ENCODE peak calls at places on chromosome X, in five cellular contexts. D, S, N, R and X are unnamed samples. For H3K4me1, the result is how much of the 10 kb centered on the place peaks cover.

GRCh38 chrX:42603016-42603415 is 174.9 kb downstream of the PPP1R2C start:
- DNase-seq in S (no peak), D (no peak), N (no peak), R (no peak), X (no peak)

GRCh38 chrX:154804957-154805695 is at the start of gene MPP1:
- DNase-seq in N (peak), R (no peak), S (no peak), D (peak), X (peak)

GRCh38 chrX:95071621-95072020 is 1397.6 kb downstream of the FAM133A start:
- DNase-seq in S (no peak), D (no peak), R (no peak), N (no peak), X (no peak)

GRCh38 chrX:23952984-23953907 is 45.4 kb downstream of the CXorf58 start:
- DNase-seq in N (peak), S (no peak), R (no peak), D (no peak), X (peak)

GRCh38 chrX:80354966-80355465 is 65.2 kb upstream of the TENT5D start:
- DNase-seq in D (no peak), N (no peak), R (no peak), S (no peak), X (no peak)

GRCh38 chrX:118423558-118423957 is 72.1 kb upstream of the DOCK11 start:
- DNase-seq in N (no peak), S (no peak), D (no peak), R (no peak), X (no peak)

GRCh38 chrX:74408310-74408709 is 13.0 kb upstream of the SLC16A2 start:
- DNase-seq in D (no peak), S (no peak), R (no peak), N (no peak), X (no peak)

GRCh38 chrX:9316096-9316495 is 148.8 kb upstream of the TBL1X start:
- DNase-seq in N (no peak), D (no peak), R (no peak), S (no peak), X (no peak)

GRCh38 chrX:48695524-48695875 is 1.0 kb upstream of the SUV39H1 start:
- DNase-seq in R (no peak), S (no peak), N (no peak), D (no peak), X (no peak)

GRCh38 chrX:120144178-120144844 is 14.1 kb upstream of the RHOXF2 start:
- DNase-seq in S (no peak), N (peak), D (no peak), R (no peak), X (no peak)

GRCh38 chrX:13760428-13760827 is 25.9 kb downstream of the OFD1 start:
- DNase-seq in N (no peak), S (no peak), R (no peak), D (no peak), X (no peak)

GRCh38 chrX:70196961-70197805 is 19.9 kb downstream of the DGAT2L6 start:
- DNase-seq in N (peak), S (peak), R (peak), D (peak), X (peak)

GRCh38 chrX:153813161-153813560 is 17.2 kb downstream of the PDZD4 start:
- DNase-seq in S (no peak), D (no peak), N (no peak), R (no peak), X (no peak)

GRCh38 chrX:70434914-70435586 is 9.6 kb upstream of the DLG3 start:
- DNase-seq in R (no peak), D (no peak), S (no peak), N (peak), X (no peak)

GRCh38 chrX:110213183-110213582 is 104.7 kb downstream of the AMMECR1 start:
- DNase-seq in N (no peak), S (no peak), R (no peak), D (no peak), X (no peak)

GRCh38 chrX:1462596-1463251 is 10.0 kb upstream of the ASMTL start:
- DNase-seq in N (peak), D (no peak), S (no peak), R (no peak), X (peak)

GRCh38 chrX:124211312-124211942 is 121.0 kb upstream of the TEX13D start:
- DNase-seq in D (peak), N (peak), S (peak), R (no peak), X (peak)

GRCh38 chrX:4809571-4809970 is 1096.1 kb upstream of the PRKX start:
- DNase-seq in N (no peak), R (no peak), D (no peak), S (no peak), X (no peak)

GRCh38 chrX:100695302-100695701 is 36.6 kb downstream of the SYTL4 start:
- DNase-seq in D (no peak), R (no peak), S (peak), N (no peak), X (no peak)

GRCh38 chrX:102651968-102652744 is 873 bp downstream of the GPRASP1 start:
- DNase-seq in R (no peak), S (no peak), N (no peak), D (peak), X (peak)

GRCh38 chrX:119147486-119147885 is 19.9 kb upstream of the KIAA1210 start:
- DNase-seq in D (no peak), R (no peak), S (peak), N (no peak), X (no peak)

GRCh38 chrX:28324306-28324705 is 262.9 kb upstream of the IL1RAPL1 start:
- DNase-seq in D (no peak), S (no peak), R (no peak), N (no peak), X (no peak)

GRCh38 chrX:126167560-126167959 is 1.5 kb upstream of the DCAF12L2 start:
- DNase-seq in N (no peak), D (no peak), R (no peak), S (no peak), X (no peak)

GRCh38 chrX:105475801-105476200 is 255.3 kb upstream of the TEX13A start:
- DNase-seq in S (no peak), N (no peak), R (no peak), D (no peak), X (no peak)

GRCh38 chrX:53442322-53442631 is 8.1 kb upstream of the HSD17B10 start:
- DNase-seq in N (no peak), S (no peak), R (no peak), D (no peak), X (no peak)

GRCh38 chrX:97021680-97022079 is 138.0 kb downstream of the RPA4 start:
- DNase-seq in N (no peak), R (no peak), D (no peak), S (no peak), X (peak)

GRCh38 chrX:117969337-117969736 is 147.3 kb downstream of the KLHL13 start:
- DNase-seq in N (no peak), R (no peak), D (no peak), S (no peak), X (no peak)

GRCh38 chrX:70592091-70592490 is 147.5 kb downstream of the DLG3 start:
- DNase-seq in D (peak), S (no peak), N (no peak), R (no peak), X (peak)

GRCh38 chrX:153554519-153555167 is 37.2 kb downstream of the ATP2B3 start:
- DNase-seq in N (peak), R (no peak), D (peak), S (peak), X (peak)

GRCh38 chrX:13428055-13428786 is 108.4 kb upstream of the ATXN3L start:
- DNase-seq in D (peak), N (no peak), R (no peak), S (no peak), X (peak)

GRCh38 chrX:39752820-39753219 is 344.9 kb downstream of the BCOR start:
- DNase-seq in N (peak), S (no peak), D (no peak), R (no peak), X (peak)

GRCh38 chrX:1387141-1387776 is 4.7 kb downstream of the SLC25A6 start:
- DNase-seq in S (no peak), D (no peak), N (no peak), R (no peak), X (no peak)

GRCh38 chrX:10648608-10649007 is 28.2 kb upstream of the MID1 start:
- DNase-seq in D (no peak), N (no peak), R (no peak), S (no peak), X (peak)

GRCh38 chrX:8844157-8844556 is 43.0 kb upstream of the FAM9A start:
- DNase-seq in S (no peak), R (no peak), N (no peak), D (no peak), X (no peak)

GRCh38 chrX:153876112-153876491 is 9.9 kb downstream of the L1CAM start:
- DNase-seq in S (no peak), D (no peak), N (no peak), R (no peak), X (no peak)

GRCh38 chrX:119067023-119067739 is 5.6 kb upstream of the CT47C1 start:
- DNase-seq in N (peak), R (no peak), S (peak), D (peak), X (peak)

GRCh38 chrX:24231169-24231568 is 81.6 kb downstream of the ZFX start:
- DNase-seq in D (peak), R (no peak), S (no peak), N (peak), X (peak)

GRCh38 chrX:1463581-1464281 is 11.0 kb upstream of the ASMTL start:
- DNase-seq in N (no peak), D (no peak), S (no peak), R (no peak), X (no peak)

GRCh38 chrX:29890646-29891200 is 324.6 kb upstream of the MAGEB2 start:
- DNase-seq in S (no peak), D (no peak), N (no peak), R (no peak), X (no peak)

GRCh38 chrX:131789664-131790063 is 233.4 kb upstream of the STK26 start:
- DNase-seq in D (no peak), S (no peak), R (no peak), N (no peak), X (no peak)

GRCh38 chrX:131778269-131779218 is 234.7 kb downstream of the OR13H1 start:
- DNase-seq in D (peak), R (no peak), N (no peak), S (no peak), X (no peak)

GRCh38 chrX:131779313-131779712 is 235.4 kb downstream of the OR13H1 start:
- DNase-seq in D (no peak), N (no peak), S (no peak), R (no peak), X (no peak)

DNA sequence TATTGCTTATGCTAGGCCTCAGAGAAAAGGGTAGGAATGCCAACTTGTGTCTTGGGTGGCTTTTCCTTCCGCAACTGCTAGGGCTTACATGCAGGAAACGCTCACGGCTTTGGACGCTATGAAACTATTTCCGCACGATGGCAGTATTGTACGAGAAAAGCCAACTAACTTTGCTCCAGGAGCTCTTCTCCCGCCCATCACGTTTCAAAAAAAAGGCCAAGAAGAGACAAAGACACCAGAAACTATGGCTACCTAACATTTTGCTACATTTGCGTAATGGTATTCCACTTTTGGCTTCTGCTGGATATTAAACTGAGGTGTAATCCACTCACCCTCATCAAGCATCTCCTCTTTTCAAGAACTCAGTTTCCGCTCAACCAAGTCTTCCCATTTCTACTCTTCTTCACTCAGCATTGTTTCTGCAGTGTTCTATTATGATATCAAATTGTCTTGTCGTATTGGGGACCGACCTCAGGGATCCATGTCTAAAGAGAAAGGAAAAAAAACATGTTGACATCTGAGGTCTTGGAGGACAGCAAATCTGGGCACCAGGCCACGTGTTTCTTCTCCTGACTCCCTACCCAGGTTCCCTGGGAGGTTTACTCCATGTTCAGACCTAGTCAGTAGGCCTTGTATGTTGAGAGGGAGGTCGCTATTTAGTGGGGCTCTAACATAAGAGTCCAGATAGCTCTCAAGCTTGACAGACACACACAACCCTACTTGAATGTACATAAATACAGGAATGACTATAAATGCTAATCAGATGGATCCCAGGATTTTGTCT is 239.4 kb upstream of the STK26 start:
- DNase-seq in N (no peak), S (no peak), D (no peak), R (no peak), X (no peak)
- TF ChIP-seq JUN in N (no peak), S (no peak), D (no peak), R (no peak), X (no peak)

GRCh38 chrX:134180566-134180965 is 56.4 kb upstream of the CCDC160 start:
- DNase-seq in R (no peak), D (no peak), N (no peak), S (no peak), X (no peak)
- H3K4me1 ChIP-seq in R (under half), D (under half), N (under half), S (under half), X (under half)

DNA sequence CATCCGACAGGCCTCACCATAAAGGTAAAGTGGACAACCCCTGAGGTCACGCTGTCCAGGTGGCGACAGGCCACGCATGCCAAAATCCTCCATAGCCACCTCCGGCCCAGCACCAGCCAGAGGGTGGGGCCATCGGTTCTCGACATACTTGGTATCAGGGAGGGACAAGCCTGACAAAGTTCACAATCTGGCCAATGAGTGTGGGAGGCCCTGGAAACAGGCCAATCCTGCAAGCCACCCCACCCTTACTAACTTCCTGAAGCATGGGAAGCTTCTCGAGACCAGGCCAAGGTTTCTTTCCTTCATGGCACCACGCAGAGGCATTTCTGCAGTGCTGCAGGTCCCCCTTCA is 73.8 kb downstream of the MTMR1 start:
- DNase-seq in D (no peak), N (peak), R (no peak), S (no peak), X (no peak)
- TF ChIP-seq JUN in D (no peak), N (no peak), R (no peak), S (no peak), X (no peak)

DNA sequence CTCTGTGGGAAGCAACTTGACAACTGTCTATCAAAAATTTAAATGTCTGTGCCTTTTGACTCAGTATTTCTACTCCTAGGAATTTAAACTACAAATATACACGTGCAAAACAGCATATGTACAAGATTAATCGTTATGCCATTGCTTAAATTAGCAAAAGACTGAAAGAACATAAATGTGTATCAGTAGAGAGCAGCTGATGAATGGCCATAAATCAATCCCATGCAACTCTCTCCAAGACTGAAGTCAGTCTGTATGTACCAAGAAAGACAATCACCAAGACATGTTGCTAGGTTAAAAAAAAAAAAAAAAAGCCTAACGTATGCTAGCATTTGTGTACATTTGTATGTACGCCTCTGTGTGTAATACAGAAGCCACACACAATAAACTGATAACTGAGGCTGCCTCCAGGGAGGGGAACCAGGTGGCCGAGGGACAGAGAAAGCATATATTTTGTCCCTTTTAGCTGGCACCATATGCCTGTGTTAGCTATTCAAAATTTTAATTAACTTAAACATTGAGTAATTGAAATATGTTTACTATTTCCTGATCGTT is 130.7 kb downstream of the SH3KBP1 start:
- DNase-seq in D (no peak), R (no peak), N (no peak), S (no peak), X (no peak)
- H3K4me1 ChIP-seq in D (under half), R (under half), N (under half), S (under half), X (under half)

GRCh38 chrX:147897117-147897516 is 14.6 kb upstream of the FMR1 start:
- DNase-seq in N (no peak), R (no peak), D (no peak), S (no peak), X (no peak)

GRCh38 chrX:147890766-147891165 is 21.0 kb upstream of the FMR1 start:
- DNase-seq in D (no peak), R (no peak), S (no peak), N (no peak), X (no peak)

GRCh38 chrX:147894332-147894870 is 17.3 kb upstream of the FMR1 start:
- DNase-seq in D (no peak), N (no peak), S (no peak), R (no peak), X (no peak)

DNA sequence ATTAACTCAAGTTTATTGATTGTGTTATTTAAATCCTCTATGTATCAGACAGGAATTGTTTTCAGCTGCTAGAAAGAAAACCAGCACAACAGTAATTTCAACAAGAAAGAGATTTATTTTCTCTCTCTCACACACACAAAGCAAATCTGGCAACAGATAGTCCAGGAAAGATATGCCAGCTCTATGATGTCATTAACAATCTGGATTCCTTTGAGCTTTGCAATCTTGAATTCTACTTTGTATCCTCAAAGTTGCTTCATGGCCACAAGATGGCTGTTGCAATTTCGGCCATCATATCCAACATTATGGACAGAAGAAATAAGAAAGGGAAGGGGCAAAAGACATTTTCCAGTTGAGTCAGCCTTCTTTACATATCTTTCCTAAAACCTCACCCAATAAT is 19.8 kb upstream of the FMR1 start:
- DNase-seq in S (no peak), R (no peak), N (no peak), D (no peak), X (no peak)
- TF ChIP-seq JUN in S (no peak), R (no peak), N (no peak), D (no peak), X (no peak)